ENCODE peak calls at places on chromosome 2, in eight cellular contexts. One of them, this sample, is unnamed.

GRCh38 chr2:135337066-135337465 is 194.0 kb downstream of the ZRANB3 start:
- DNase-seq in fibroblast of lung: peak; percentile 9
- DNase-seq in OCI-LY7: no peak
- DNase-seq in astrocyte: peak; percentile 1
- DNase-seq in lower lobe of right lung: no peak
- DNase-seq in hepatocyte: no peak
- DNase-seq in DND-41: no peak
- DNase-seq in heart left ventricle: no peak
- DNase-seq in this sample: no peak

GRCh38 chr2:84302513-84303412 is 156.3 kb downstream of the SUCLG1 start:
- DNase-seq in astrocyte: peak; percentile 11
- DNase-seq in heart left ventricle: no peak
- DNase-seq in OCI-LY7: peak; percentile 51
- DNase-seq in hepatocyte: peak; percentile 80
- DNase-seq in lower lobe of right lung: no peak
- DNase-seq in fibroblast of lung: peak; percentile 23
- DNase-seq in DND-41: peak; percentile 49
- DNase-seq in this sample: no peak

GRCh38 chr2:237012577-237013237 is 73.0 kb upstream of the COPS8 start:
- DNase-seq in OCI-LY7: no peak
- DNase-seq in fibroblast of lung: peak; percentile 97
- DNase-seq in lower lobe of right lung: no peak
- DNase-seq in DND-41: no peak
- DNase-seq in hepatocyte: peak; percentile 58
- DNase-seq in astrocyte: peak; percentile 98
- DNase-seq in heart left ventricle: no peak
- DNase-seq in this sample: no peak

GRCh38 chr2:119158563-119159347 is at the start of gene C1QL2:
- DNase-seq in fibroblast of lung: no peak
- DNase-seq in OCI-LY7: no peak
- DNase-seq in hepatocyte: peak; percentile 67
- DNase-seq in astrocyte: no peak
- DNase-seq in lower lobe of right lung: no peak
- DNase-seq in heart left ventricle: no peak
- DNase-seq in DND-41: no peak
- DNase-seq in this sample: no peak

GRCh38 chr2:215105607-215106354 is 32.6 kb downstream of the ABCA12 start:
- DNase-seq in heart left ventricle: no peak
- DNase-seq in OCI-LY7: no peak
- DNase-seq in DND-41: no peak
- DNase-seq in fibroblast of lung: peak; percentile 33
- DNase-seq in lower lobe of right lung: no peak
- DNase-seq in hepatocyte: no peak
- DNase-seq in astrocyte: peak; percentile 25
- DNase-seq in this sample: no peak

GRCh38 chr2:135698838-135699237 is 42.8 kb upstream of the UBXN4 start:
- DNase-seq in lower lobe of right lung: no peak
- DNase-seq in astrocyte: no peak
- DNase-seq in fibroblast of lung: no peak
- DNase-seq in DND-41: no peak
- DNase-seq in hepatocyte: no peak
- DNase-seq in heart left ventricle: no peak
- DNase-seq in OCI-LY7: no peak
- DNase-seq in this sample: no peak

GRCh38 chr2:172220111-172220510 is 117.4 kb upstream of the DLX2 start:
- DNase-seq in hepatocyte: no peak
- DNase-seq in DND-41: no peak
- DNase-seq in lower lobe of right lung: no peak
- DNase-seq in heart left ventricle: no peak
- DNase-seq in OCI-LY7: no peak
- DNase-seq in astrocyte: no peak
- DNase-seq in fibroblast of lung: no peak
- DNase-seq in this sample: no peak

GRCh38 chr2:171788316-171788993 is 101.2 kb downstream of the DYNC1I2 start:
- DNase-seq in OCI-LY7: no peak
- DNase-seq in lower lobe of right lung: no peak
- DNase-seq in astrocyte: no peak
- DNase-seq in hepatocyte: no peak
- DNase-seq in heart left ventricle: no peak
- DNase-seq in fibroblast of lung: no peak
- DNase-seq in DND-41: no peak
- DNase-seq in this sample: no peak

GRCh38 chr2:106053116-106053515 is 141.0 kb downstream of the UXS1 start:
- DNase-seq in DND-41: peak; percentile 48
- DNase-seq in astrocyte: peak; percentile 71
- DNase-seq in hepatocyte: no peak
- DNase-seq in heart left ventricle: no peak
- DNase-seq in lower lobe of right lung: no peak
- DNase-seq in fibroblast of lung: peak; percentile 80
- DNase-seq in OCI-LY7: no peak
- DNase-seq in this sample: no peak

GRCh38 chr2:151251012-151251411 is 10.7 kb downstream of the RBM43 start:
- DNase-seq in astrocyte: peak; percentile 87
- DNase-seq in DND-41: no peak
- DNase-seq in heart left ventricle: no peak
- DNase-seq in OCI-LY7: no peak
- DNase-seq in lower lobe of right lung: no peak
- DNase-seq in fibroblast of lung: peak; percentile 90
- DNase-seq in hepatocyte: no peak
- DNase-seq in this sample: no peak

GRCh38 chr2:179107737-179108136 is 57.8 kb upstream of the CCDC141 start:
- DNase-seq in hepatocyte: peak; percentile 35
- DNase-seq in lower lobe of right lung: no peak
- DNase-seq in heart left ventricle: no peak
- DNase-seq in fibroblast of lung: peak; percentile 27
- DNase-seq in DND-41: no peak
- DNase-seq in OCI-LY7: no peak
- DNase-seq in astrocyte: peak; percentile 3
- DNase-seq in this sample: no peak

GRCh38 chr2:230921806-230922595 is 3.0 kb downstream of the GPR55 start:
- DNase-seq in OCI-LY7: no peak
- DNase-seq in fibroblast of lung: peak; percentile 15
- DNase-seq in DND-41: no peak
- DNase-seq in lower lobe of right lung: no peak
- DNase-seq in heart left ventricle: no peak
- DNase-seq in hepatocyte: no peak
- DNase-seq in astrocyte: no peak
- DNase-seq in this sample: no peak

DNA sequence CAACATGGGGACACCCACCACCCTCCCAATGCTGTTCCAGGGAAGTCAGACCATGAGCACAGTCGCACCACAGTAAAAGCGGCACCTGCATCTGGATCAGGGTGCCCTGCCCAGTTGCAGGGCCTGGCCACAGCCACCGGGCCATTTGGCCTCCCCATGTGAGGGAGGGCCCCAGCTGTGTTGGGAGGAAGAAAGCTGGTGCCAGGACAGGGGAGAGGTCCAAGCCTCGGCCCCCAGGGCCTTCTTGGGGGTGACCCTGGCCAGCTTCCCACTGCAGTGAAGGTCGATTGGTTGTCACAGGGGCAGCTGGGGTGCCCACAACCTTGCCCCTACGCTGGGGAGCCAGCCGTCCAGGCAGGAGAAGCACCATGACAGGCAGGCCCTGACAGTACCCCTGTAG is 183.2 kb upstream of the RAB6C start:
- DNase-seq in hepatocyte: no peak
- DNase-seq in DND-41: no peak
- DNase-seq in astrocyte: no peak
- DNase-seq in OCI-LY7: no peak
- DNase-seq in lower lobe of right lung: no peak
- DNase-seq in heart left ventricle: no peak
- DNase-seq in fibroblast of lung: no peak
- DNase-seq in this sample: no peak
- H3K4me3 ChIP-seq in hepatocyte: no peak overlapping the region
- H3K4me3 ChIP-seq in DND-41: no peak overlapping the region
- H3K4me3 ChIP-seq in astrocyte: no peak overlapping the region
- H3K4me3 ChIP-seq in OCI-LY7: no peak overlapping the region
- H3K4me3 ChIP-seq in lower lobe of right lung: no peak overlapping the region
- H3K4me3 ChIP-seq in heart left ventricle: no peak overlapping the region
- H3K4me3 ChIP-seq in fibroblast of lung: no peak overlapping the region
- H3K4me3 ChIP-seq in this sample: no peak overlapping the region

DNA sequence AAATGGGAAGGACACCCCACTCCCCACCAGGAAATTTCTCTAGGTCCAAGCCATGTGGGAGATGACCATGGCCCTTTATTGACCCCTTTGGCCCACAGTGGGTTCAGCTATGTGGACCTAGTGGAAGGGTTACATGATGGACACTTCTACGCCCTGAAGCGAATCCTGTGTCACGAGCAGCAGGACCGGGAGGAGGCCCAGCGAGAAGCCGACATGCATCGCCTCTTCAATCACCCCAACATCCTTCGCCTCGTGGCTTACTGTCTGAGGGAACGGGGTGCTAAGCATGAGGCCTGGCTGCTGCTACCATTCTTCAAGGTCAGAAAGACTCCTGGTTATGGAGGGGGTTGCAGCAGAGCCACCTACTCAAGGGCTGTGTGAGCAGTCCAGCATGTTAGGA is 1.3 kb downstream of the STK16 start:
- DNase-seq in OCI-LY7: no peak
- DNase-seq in astrocyte: no peak
- DNase-seq in fibroblast of lung: no peak
- DNase-seq in DND-41: no peak
- DNase-seq in heart left ventricle: no peak
- DNase-seq in lower lobe of right lung: no peak
- DNase-seq in hepatocyte: no peak
- DNase-seq in this sample: no peak
- H3K4me1 ChIP-seq in OCI-LY7: peaks cover 66% of the 10 kb centered on the region
- H3K4me1 ChIP-seq in astrocyte: peaks cover 29% of the 10 kb centered on the region
- H3K4me1 ChIP-seq in fibroblast of lung: peaks cover 18% of the 10 kb centered on the region
- H3K4me1 ChIP-seq in DND-41: peaks cover 53% of the 10 kb centered on the region
- H3K4me1 ChIP-seq in heart left ventricle: peaks cover 17% of the 10 kb centered on the region
- H3K4me1 ChIP-seq in lower lobe of right lung: peaks cover 67% of the 10 kb centered on the region
- H3K4me1 ChIP-seq in hepatocyte: peaks cover 39% of the 10 kb centered on the region
- H3K4me1 ChIP-seq in this sample: peaks cover 28% of the 10 kb centered on the region

GRCh38 chr2:59276917-59277316 is 1035.8 kb upstream of the FANCL start:
- DNase-seq in lower lobe of right lung: no peak
- DNase-seq in hepatocyte: no peak
- DNase-seq in heart left ventricle: no peak
- DNase-seq in astrocyte: no peak
- DNase-seq in DND-41: no peak
- DNase-seq in fibroblast of lung: no peak
- DNase-seq in OCI-LY7: no peak
- DNase-seq in this sample: no peak

GRCh38 chr2:59277656-59278055 is 1036.5 kb upstream of the FANCL start:
- DNase-seq in fibroblast of lung: no peak
- DNase-seq in OCI-LY7: no peak
- DNase-seq in heart left ventricle: no peak
- DNase-seq in astrocyte: no peak
- DNase-seq in lower lobe of right lung: no peak
- DNase-seq in hepatocyte: no peak
- DNase-seq in DND-41: no peak
- DNase-seq in this sample: no peak

DNA sequence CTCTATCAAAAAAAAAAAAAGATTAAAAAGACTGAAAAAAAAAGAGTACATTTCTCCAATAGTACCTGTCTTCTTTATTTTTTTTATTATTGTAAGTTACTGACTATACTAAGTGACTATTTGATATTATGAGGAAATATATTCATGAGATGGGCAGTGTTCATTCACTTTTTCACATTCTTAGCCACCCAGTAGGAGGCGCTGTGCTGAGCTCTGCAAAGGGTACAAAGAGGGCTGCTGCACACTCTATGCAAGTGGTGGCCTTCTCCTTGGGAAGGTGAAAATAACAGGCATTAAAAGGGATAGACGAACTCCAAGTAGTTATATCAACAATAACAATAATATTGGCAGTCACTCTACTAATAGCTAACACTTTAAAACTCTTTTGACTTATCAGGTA is 1034.9 kb upstream of the FANCL start:
- DNase-seq in astrocyte: no peak
- DNase-seq in lower lobe of right lung: no peak
- DNase-seq in OCI-LY7: no peak
- DNase-seq in fibroblast of lung: no peak
- DNase-seq in heart left ventricle: no peak
- DNase-seq in hepatocyte: no peak
- DNase-seq in DND-41: no peak
- DNase-seq in this sample: no peak
- TF ChIP-seq CTCF in astrocyte: no peak
- TF ChIP-seq CTCF in lower lobe of right lung: no peak
- TF ChIP-seq CTCF in OCI-LY7: peak; percentile 76
- TF ChIP-seq CTCF in fibroblast of lung: no peak
- TF ChIP-seq CTCF in heart left ventricle: no peak
- TF ChIP-seq CTCF in hepatocyte: peak; percentile 7
- TF ChIP-seq CTCF in DND-41: peak; percentile 35
- TF ChIP-seq CTCF in this sample: no peak

GRCh38 chr2:241187101-241187690 is 1.3 kb upstream of the ANO7 start:
- DNase-seq in DND-41: no peak
- DNase-seq in OCI-LY7: no peak
- DNase-seq in fibroblast of lung: no peak
- DNase-seq in hepatocyte: no peak
- DNase-seq in heart left ventricle: no peak
- DNase-seq in lower lobe of right lung: no peak
- DNase-seq in astrocyte: no peak
- DNase-seq in this sample: no peak

GRCh38 chr2:241189093-241189855 is 797 bp downstream of the ANO7 start:
- DNase-seq in lower lobe of right lung: peak; percentile 35
- DNase-seq in DND-41: no peak
- DNase-seq in fibroblast of lung: no peak
- DNase-seq in hepatocyte: peak; percentile 2
- DNase-seq in OCI-LY7: no peak
- DNase-seq in astrocyte: no peak
- DNase-seq in heart left ventricle: no peak
- DNase-seq in this sample: no peak

GRCh38 chr2:241189856-241190201 is 1.4 kb downstream of the ANO7 start:
- DNase-seq in DND-41: no peak
- DNase-seq in astrocyte: no peak
- DNase-seq in OCI-LY7: no peak
- DNase-seq in lower lobe of right lung: peak; percentile 34
- DNase-seq in fibroblast of lung: no peak
- DNase-seq in heart left ventricle: no peak
- DNase-seq in hepatocyte: no peak
- DNase-seq in this sample: no peak

GRCh38 chr2:241187835-241188234 is 642 bp upstream of the ANO7 start:
- DNase-seq in hepatocyte: no peak
- DNase-seq in lower lobe of right lung: no peak
- DNase-seq in DND-41: no peak
- DNase-seq in OCI-LY7: no peak
- DNase-seq in heart left ventricle: no peak
- DNase-seq in astrocyte: no peak
- DNase-seq in fibroblast of lung: no peak
- DNase-seq in this sample: no peak

DNA sequence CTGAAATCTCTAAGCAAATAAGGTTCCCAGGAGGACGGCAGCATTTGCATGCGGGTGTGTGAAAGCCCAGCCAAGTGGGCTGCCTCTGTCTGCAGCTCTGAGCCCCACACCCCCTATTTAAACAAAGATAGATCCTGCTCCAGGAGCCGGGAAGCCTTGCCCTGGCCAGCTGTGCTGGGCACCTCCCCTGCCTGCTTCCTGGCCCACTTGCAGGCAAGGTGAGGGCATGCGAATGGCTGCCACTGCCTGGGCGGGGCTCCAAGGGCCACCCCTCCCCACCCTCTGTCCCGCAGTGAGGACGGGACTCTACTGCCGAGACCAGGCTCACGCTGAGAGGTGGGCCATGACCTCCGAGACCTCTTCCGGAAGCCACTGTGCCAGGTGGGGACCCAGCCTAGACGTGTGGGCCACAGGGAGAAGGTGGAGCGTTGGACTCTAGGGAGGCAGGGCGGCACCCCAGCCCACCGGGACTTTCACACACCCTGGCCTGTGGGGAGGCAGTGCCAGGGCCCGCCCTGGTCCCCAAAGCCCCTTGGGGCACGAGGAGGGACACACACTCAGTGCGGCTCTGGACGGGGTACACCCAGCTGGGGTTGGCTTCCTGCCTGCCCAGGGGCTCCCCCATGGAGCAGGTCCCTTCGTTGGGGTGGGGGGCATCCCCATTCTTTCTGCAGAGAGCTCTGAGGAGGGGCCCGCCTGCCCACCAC is at the start of gene ANO7:
- DNase-seq in fibroblast of lung: no peak
- DNase-seq in DND-41: no peak
- DNase-seq in heart left ventricle: no peak
- DNase-seq in hepatocyte: peak; percentile 4
- DNase-seq in OCI-LY7: peak; percentile 23
- DNase-seq in astrocyte: no peak
- DNase-seq in lower lobe of right lung: peak; percentile 45
- DNase-seq in this sample: no peak
- H3K4me3 ChIP-seq in fibroblast of lung: no peak within 1 kb of the TSS
- H3K4me3 ChIP-seq in DND-41: no peak within 1 kb of the TSS
- H3K4me3 ChIP-seq in heart left ventricle: no peak within 1 kb of the TSS
- H3K4me3 ChIP-seq in hepatocyte: no peak within 1 kb of the TSS
- H3K4me3 ChIP-seq in OCI-LY7: peak within 1 kb of the TSS; percentile 29
- H3K4me3 ChIP-seq in astrocyte: no peak within 1 kb of the TSS
- H3K4me3 ChIP-seq in lower lobe of right lung: no peak within 1 kb of the TSS
- H3K4me3 ChIP-seq in this sample: no peak within 1 kb of the TSS